ENCODE peak calls at places on chromosomes 1 and 21, in eight cellular contexts. One of them, this sample, is unnamed.

GRCh38 chr1:179327679-179328078 is 34.1 kb downstream of the SOAT1 start:
- ATAC-seq in left cardiac atrium: no peak
- ATAC-seq in upper lobe of left lung: peak
- ATAC-seq in CD4-positive, alpha-beta T cell: no peak
- ATAC-seq in pancreas: peak
- ATAC-seq in activated CD8-positive, alpha-beta T cell treated with anti-CD3 and anti-CD28 coated beads for 36 hours: no peak
- ATAC-seq in stimulated activated effector memory CD8-positive, alpha-beta T cell treated with anti-CD3 and anti-CD28 coated beads, Interleukin-12 subunit alpha, Interleukin-12 subunit beta, amount 100 ng/mL, for 72 hours: no peak
- ATAC-seq in PC-3: no peak
- ATAC-seq in this sample: no peak

GRCh38 chr1:71047635-71048607 is at the start of gene PTGER3:
- ATAC-seq in PC-3: peak
- ATAC-seq in activated CD8-positive, alpha-beta T cell treated with anti-CD3 and anti-CD28 coated beads for 36 hours: peak
- ATAC-seq in stimulated activated effector memory CD8-positive, alpha-beta T cell treated with anti-CD3 and anti-CD28 coated beads, Interleukin-12 subunit alpha, Interleukin-12 subunit beta, amount 100 ng/mL, for 72 hours: peak
- ATAC-seq in pancreas: peak
- ATAC-seq in upper lobe of left lung: peak
- ATAC-seq in CD4-positive, alpha-beta T cell: peak
- ATAC-seq in left cardiac atrium: peak
- ATAC-seq in this sample: peak

GRCh38 chr1:170126691-170127090 is 19.1 kb upstream of the NTMT2 start:
- ATAC-seq in PC-3: no peak
- ATAC-seq in CD4-positive, alpha-beta T cell: no peak
- ATAC-seq in activated CD8-positive, alpha-beta T cell treated with anti-CD3 and anti-CD28 coated beads for 36 hours: peak
- ATAC-seq in pancreas: peak
- ATAC-seq in left cardiac atrium: no peak
- ATAC-seq in upper lobe of left lung: peak
- ATAC-seq in stimulated activated effector memory CD8-positive, alpha-beta T cell treated with anti-CD3 and anti-CD28 coated beads, Interleukin-12 subunit alpha, Interleukin-12 subunit beta, amount 100 ng/mL, for 72 hours: peak
- ATAC-seq in this sample: no peak

GRCh38 chr1:175889848-175890247 is 146.5 kb upstream of the TNR start:
- ATAC-seq in left cardiac atrium: no peak
- ATAC-seq in CD4-positive, alpha-beta T cell: no peak
- ATAC-seq in pancreas: no peak
- ATAC-seq in PC-3: no peak
- ATAC-seq in stimulated activated effector memory CD8-positive, alpha-beta T cell treated with anti-CD3 and anti-CD28 coated beads, Interleukin-12 subunit alpha, Interleukin-12 subunit beta, amount 100 ng/mL, for 72 hours: no peak
- ATAC-seq in upper lobe of left lung: no peak
- ATAC-seq in activated CD8-positive, alpha-beta T cell treated with anti-CD3 and anti-CD28 coated beads for 36 hours: no peak
- ATAC-seq in this sample: no peak

GRCh38 chr21:42405064-42406059 is 1.7 kb downstream of the UBASH3A start:
- ATAC-seq in upper lobe of left lung: no peak
- ATAC-seq in left cardiac atrium: no peak
- ATAC-seq in pancreas: no peak
- ATAC-seq in activated CD8-positive, alpha-beta T cell treated with anti-CD3 and anti-CD28 coated beads for 36 hours: peak
- ATAC-seq in PC-3: no peak
- ATAC-seq in stimulated activated effector memory CD8-positive, alpha-beta T cell treated with anti-CD3 and anti-CD28 coated beads, Interleukin-12 subunit alpha, Interleukin-12 subunit beta, amount 100 ng/mL, for 72 hours: peak
- ATAC-seq in CD4-positive, alpha-beta T cell: no peak
- ATAC-seq in this sample: no peak

GRCh38 chr1:164694505-164694904 is 135.5 kb downstream of the PBX1 start:
- ATAC-seq in activated CD8-positive, alpha-beta T cell treated with anti-CD3 and anti-CD28 coated beads for 36 hours: no peak
- ATAC-seq in pancreas: no peak
- ATAC-seq in stimulated activated effector memory CD8-positive, alpha-beta T cell treated with anti-CD3 and anti-CD28 coated beads, Interleukin-12 subunit alpha, Interleukin-12 subunit beta, amount 100 ng/mL, for 72 hours: no peak
- ATAC-seq in CD4-positive, alpha-beta T cell: no peak
- ATAC-seq in left cardiac atrium: no peak
- ATAC-seq in upper lobe of left lung: no peak
- ATAC-seq in PC-3: no peak
- ATAC-seq in this sample: no peak

GRCh38 chr1:234213576-234214128 is 159.6 kb upstream of the COA6 start:
- ATAC-seq in activated CD8-positive, alpha-beta T cell treated with anti-CD3 and anti-CD28 coated beads for 36 hours: no peak
- ATAC-seq in upper lobe of left lung: peak
- ATAC-seq in PC-3: peak
- ATAC-seq in stimulated activated effector memory CD8-positive, alpha-beta T cell treated with anti-CD3 and anti-CD28 coated beads, Interleukin-12 subunit alpha, Interleukin-12 subunit beta, amount 100 ng/mL, for 72 hours: no peak
- ATAC-seq in CD4-positive, alpha-beta T cell: no peak
- ATAC-seq in left cardiac atrium: peak
- ATAC-seq in pancreas: no peak
- ATAC-seq in this sample: no peak

GRCh38 chr1:98420376-98421097 is 241.0 kb upstream of the SNX7 start:
- ATAC-seq in left cardiac atrium: no peak
- ATAC-seq in PC-3: peak
- ATAC-seq in stimulated activated effector memory CD8-positive, alpha-beta T cell treated with anti-CD3 and anti-CD28 coated beads, Interleukin-12 subunit alpha, Interleukin-12 subunit beta, amount 100 ng/mL, for 72 hours: peak
- ATAC-seq in activated CD8-positive, alpha-beta T cell treated with anti-CD3 and anti-CD28 coated beads for 36 hours: no peak
- ATAC-seq in CD4-positive, alpha-beta T cell: no peak
- ATAC-seq in pancreas: no peak
- ATAC-seq in upper lobe of left lung: no peak
- ATAC-seq in this sample: no peak

GRCh38 chr1:163263818-163264217 is 57.9 kb upstream of the NUF2 start:
- ATAC-seq in left cardiac atrium: no peak
- ATAC-seq in CD4-positive, alpha-beta T cell: no peak
- ATAC-seq in activated CD8-positive, alpha-beta T cell treated with anti-CD3 and anti-CD28 coated beads for 36 hours: no peak
- ATAC-seq in upper lobe of left lung: no peak
- ATAC-seq in pancreas: peak
- ATAC-seq in PC-3: no peak
- ATAC-seq in stimulated activated effector memory CD8-positive, alpha-beta T cell treated with anti-CD3 and anti-CD28 coated beads, Interleukin-12 subunit alpha, Interleukin-12 subunit beta, amount 100 ng/mL, for 72 hours: no peak
- ATAC-seq in this sample: no peak

GRCh38 chr1:10109372-10109771 is 76.6 kb downstream of the UBE4B start:
- ATAC-seq in pancreas: no peak
- ATAC-seq in left cardiac atrium: no peak
- ATAC-seq in upper lobe of left lung: no peak
- ATAC-seq in CD4-positive, alpha-beta T cell: no peak
- ATAC-seq in stimulated activated effector memory CD8-positive, alpha-beta T cell treated with anti-CD3 and anti-CD28 coated beads, Interleukin-12 subunit alpha, Interleukin-12 subunit beta, amount 100 ng/mL, for 72 hours: no peak
- ATAC-seq in PC-3: no peak
- ATAC-seq in activated CD8-positive, alpha-beta T cell treated with anti-CD3 and anti-CD28 coated beads for 36 hours: no peak
- ATAC-seq in this sample: no peak

GRCh38 chr1:205438213-205439158 is 16.6 kb upstream of the LEMD1 start:
- ATAC-seq in activated CD8-positive, alpha-beta T cell treated with anti-CD3 and anti-CD28 coated beads for 36 hours: no peak
- ATAC-seq in stimulated activated effector memory CD8-positive, alpha-beta T cell treated with anti-CD3 and anti-CD28 coated beads, Interleukin-12 subunit alpha, Interleukin-12 subunit beta, amount 100 ng/mL, for 72 hours: no peak
- ATAC-seq in left cardiac atrium: peak
- ATAC-seq in PC-3: peak
- ATAC-seq in CD4-positive, alpha-beta T cell: no peak
- ATAC-seq in upper lobe of left lung: peak
- ATAC-seq in pancreas: peak
- ATAC-seq in this sample: peak

GRCh38 chr1:227465256-227465655 is 98.1 kb upstream of the ZNF678 start:
- ATAC-seq in stimulated activated effector memory CD8-positive, alpha-beta T cell treated with anti-CD3 and anti-CD28 coated beads, Interleukin-12 subunit alpha, Interleukin-12 subunit beta, amount 100 ng/mL, for 72 hours: peak
- ATAC-seq in activated CD8-positive, alpha-beta T cell treated with anti-CD3 and anti-CD28 coated beads for 36 hours: no peak
- ATAC-seq in PC-3: no peak
- ATAC-seq in pancreas: no peak
- ATAC-seq in CD4-positive, alpha-beta T cell: no peak
- ATAC-seq in upper lobe of left lung: no peak
- ATAC-seq in left cardiac atrium: no peak
- ATAC-seq in this sample: no peak

GRCh38 chr1:29782846-29783500 is 546.7 kb downstream of the PTPRU start:
- ATAC-seq in left cardiac atrium: no peak
- ATAC-seq in PC-3: no peak
- ATAC-seq in pancreas: no peak
- ATAC-seq in activated CD8-positive, alpha-beta T cell treated with anti-CD3 and anti-CD28 coated beads for 36 hours: no peak
- ATAC-seq in CD4-positive, alpha-beta T cell: no peak
- ATAC-seq in stimulated activated effector memory CD8-positive, alpha-beta T cell treated with anti-CD3 and anti-CD28 coated beads, Interleukin-12 subunit alpha, Interleukin-12 subunit beta, amount 100 ng/mL, for 72 hours: peak
- ATAC-seq in upper lobe of left lung: no peak
- ATAC-seq in this sample: no peak

GRCh38 chr1:226110249-226111108 is 48.0 kb downstream of the H3-3A start:
- ATAC-seq in pancreas: peak
- ATAC-seq in PC-3: peak
- ATAC-seq in CD4-positive, alpha-beta T cell: peak
- ATAC-seq in upper lobe of left lung: peak
- ATAC-seq in activated CD8-positive, alpha-beta T cell treated with anti-CD3 and anti-CD28 coated beads for 36 hours: peak
- ATAC-seq in stimulated activated effector memory CD8-positive, alpha-beta T cell treated with anti-CD3 and anti-CD28 coated beads, Interleukin-12 subunit alpha, Interleukin-12 subunit beta, amount 100 ng/mL, for 72 hours: peak
- ATAC-seq in left cardiac atrium: peak
- ATAC-seq in this sample: peak

GRCh38 chr21:45950740-45951515 is 30.6 kb upstream of the COL6A1 start:
- ATAC-seq in pancreas: peak
- ATAC-seq in PC-3: peak
- ATAC-seq in CD4-positive, alpha-beta T cell: no peak
- ATAC-seq in stimulated activated effector memory CD8-positive, alpha-beta T cell treated with anti-CD3 and anti-CD28 coated beads, Interleukin-12 subunit alpha, Interleukin-12 subunit beta, amount 100 ng/mL, for 72 hours: no peak
- ATAC-seq in upper lobe of left lung: peak
- ATAC-seq in left cardiac atrium: peak
- ATAC-seq in activated CD8-positive, alpha-beta T cell treated with anti-CD3 and anti-CD28 coated beads for 36 hours: no peak
- ATAC-seq in this sample: peak

GRCh38 chr1:117967472-117967871 is 37.9 kb downstream of the WDR3 start:
- ATAC-seq in pancreas: no peak
- ATAC-seq in stimulated activated effector memory CD8-positive, alpha-beta T cell treated with anti-CD3 and anti-CD28 coated beads, Interleukin-12 subunit alpha, Interleukin-12 subunit beta, amount 100 ng/mL, for 72 hours: no peak
- ATAC-seq in CD4-positive, alpha-beta T cell: no peak
- ATAC-seq in activated CD8-positive, alpha-beta T cell treated with anti-CD3 and anti-CD28 coated beads for 36 hours: no peak
- ATAC-seq in upper lobe of left lung: no peak
- ATAC-seq in PC-3: peak
- ATAC-seq in left cardiac atrium: no peak
- ATAC-seq in this sample: no peak

GRCh38 chr1:116417678-116418077 is 44.6 kb downstream of the ATP1A1 start:
- ATAC-seq in upper lobe of left lung: no peak
- ATAC-seq in activated CD8-positive, alpha-beta T cell treated with anti-CD3 and anti-CD28 coated beads for 36 hours: no peak
- ATAC-seq in left cardiac atrium: no peak
- ATAC-seq in PC-3: no peak
- ATAC-seq in CD4-positive, alpha-beta T cell: no peak
- ATAC-seq in pancreas: no peak
- ATAC-seq in stimulated activated effector memory CD8-positive, alpha-beta T cell treated with anti-CD3 and anti-CD28 coated beads, Interleukin-12 subunit alpha, Interleukin-12 subunit beta, amount 100 ng/mL, for 72 hours: no peak
- ATAC-seq in this sample: no peak

GRCh38 chr1:19463204-19463803 is 22.0 kb downstream of the CAPZB start:
- ATAC-seq in CD4-positive, alpha-beta T cell: peak
- ATAC-seq in upper lobe of left lung: no peak
- ATAC-seq in pancreas: peak
- ATAC-seq in PC-3: peak
- ATAC-seq in left cardiac atrium: peak
- ATAC-seq in stimulated activated effector memory CD8-positive, alpha-beta T cell treated with anti-CD3 and anti-CD28 coated beads, Interleukin-12 subunit alpha, Interleukin-12 subunit beta, amount 100 ng/mL, for 72 hours: peak
- ATAC-seq in activated CD8-positive, alpha-beta T cell treated with anti-CD3 and anti-CD28 coated beads for 36 hours: peak
- ATAC-seq in this sample: peak

GRCh38 chr1:76254165-76255043 is 179.9 kb downstream of the ST6GALNAC3 start:
- ATAC-seq in left cardiac atrium: no peak
- ATAC-seq in pancreas: no peak
- ATAC-seq in upper lobe of left lung: no peak
- ATAC-seq in PC-3: no peak
- ATAC-seq in stimulated activated effector memory CD8-positive, alpha-beta T cell treated with anti-CD3 and anti-CD28 coated beads, Interleukin-12 subunit alpha, Interleukin-12 subunit beta, amount 100 ng/mL, for 72 hours: no peak
- ATAC-seq in CD4-positive, alpha-beta T cell: no peak
- ATAC-seq in activated CD8-positive, alpha-beta T cell treated with anti-CD3 and anti-CD28 coated beads for 36 hours: no peak
- ATAC-seq in this sample: peak

GRCh38 chr1:9069324-9070100 is at the start of gene SLC2A5:
- ATAC-seq in activated CD8-positive, alpha-beta T cell treated with anti-CD3 and anti-CD28 coated beads for 36 hours: no peak
- ATAC-seq in pancreas: peak
- ATAC-seq in upper lobe of left lung: peak
- ATAC-seq in stimulated activated effector memory CD8-positive, alpha-beta T cell treated with anti-CD3 and anti-CD28 coated beads, Interleukin-12 subunit alpha, Interleukin-12 subunit beta, amount 100 ng/mL, for 72 hours: peak
- ATAC-seq in left cardiac atrium: peak
- ATAC-seq in CD4-positive, alpha-beta T cell: no peak
- ATAC-seq in PC-3: no peak
- ATAC-seq in this sample: peak

GRCh38 chr1:204885790-204886189 is 15.1 kb downstream of the NFASC start:
- ATAC-seq in PC-3: no peak
- ATAC-seq in activated CD8-positive, alpha-beta T cell treated with anti-CD3 and anti-CD28 coated beads for 36 hours: no peak
- ATAC-seq in pancreas: no peak
- ATAC-seq in left cardiac atrium: no peak
- ATAC-seq in CD4-positive, alpha-beta T cell: no peak
- ATAC-seq in upper lobe of left lung: no peak
- ATAC-seq in stimulated activated effector memory CD8-positive, alpha-beta T cell treated with anti-CD3 and anti-CD28 coated beads, Interleukin-12 subunit alpha, Interleukin-12 subunit beta, amount 100 ng/mL, for 72 hours: no peak
- ATAC-seq in this sample: no peak

GRCh38 chr1:241596633-241597032 is 43.5 kb downstream of the CHML start:
- ATAC-seq in stimulated activated effector memory CD8-positive, alpha-beta T cell treated with anti-CD3 and anti-CD28 coated beads, Interleukin-12 subunit alpha, Interleukin-12 subunit beta, amount 100 ng/mL, for 72 hours: no peak
- ATAC-seq in CD4-positive, alpha-beta T cell: no peak
- ATAC-seq in PC-3: no peak
- ATAC-seq in upper lobe of left lung: no peak
- ATAC-seq in left cardiac atrium: no peak
- ATAC-seq in activated CD8-positive, alpha-beta T cell treated with anti-CD3 and anti-CD28 coated beads for 36 hours: no peak
- ATAC-seq in pancreas: no peak
- ATAC-seq in this sample: no peak

GRCh38 chr1:67189953-67190352 is 23.7 kb downstream of the IL23R start:
- ATAC-seq in pancreas: no peak
- ATAC-seq in left cardiac atrium: no peak
- ATAC-seq in stimulated activated effector memory CD8-positive, alpha-beta T cell treated with anti-CD3 and anti-CD28 coated beads, Interleukin-12 subunit alpha, Interleukin-12 subunit beta, amount 100 ng/mL, for 72 hours: no peak
- ATAC-seq in PC-3: no peak
- ATAC-seq in activated CD8-positive, alpha-beta T cell treated with anti-CD3 and anti-CD28 coated beads for 36 hours: peak
- ATAC-seq in upper lobe of left lung: no peak
- ATAC-seq in CD4-positive, alpha-beta T cell: no peak
- ATAC-seq in this sample: no peak

GRCh38 chr1:94022471-94023189 is 98.3 kb downstream of the ABCA4 start:
- ATAC-seq in pancreas: peak
- ATAC-seq in upper lobe of left lung: peak
- ATAC-seq in CD4-positive, alpha-beta T cell: no peak
- ATAC-seq in activated CD8-positive, alpha-beta T cell treated with anti-CD3 and anti-CD28 coated beads for 36 hours: no peak
- ATAC-seq in stimulated activated effector memory CD8-positive, alpha-beta T cell treated with anti-CD3 and anti-CD28 coated beads, Interleukin-12 subunit alpha, Interleukin-12 subunit beta, amount 100 ng/mL, for 72 hours: no peak
- ATAC-seq in PC-3: peak
- ATAC-seq in left cardiac atrium: peak
- ATAC-seq in this sample: peak

GRCh38 chr1:111591946-111592345 is 27.6 kb upstream of the RAP1A start:
- ATAC-seq in PC-3: no peak
- ATAC-seq in pancreas: no peak
- ATAC-seq in upper lobe of left lung: peak
- ATAC-seq in CD4-positive, alpha-beta T cell: no peak
- ATAC-seq in activated CD8-positive, alpha-beta T cell treated with anti-CD3 and anti-CD28 coated beads for 36 hours: no peak
- ATAC-seq in left cardiac atrium: no peak
- ATAC-seq in stimulated activated effector memory CD8-positive, alpha-beta T cell treated with anti-CD3 and anti-CD28 coated beads, Interleukin-12 subunit alpha, Interleukin-12 subunit beta, amount 100 ng/mL, for 72 hours: no peak
- ATAC-seq in this sample: no peak

GRCh38 chr1:150808134-150808533 is at the start of gene CTSK:
- ATAC-seq in PC-3: no peak
- ATAC-seq in upper lobe of left lung: peak
- ATAC-seq in activated CD8-positive, alpha-beta T cell treated with anti-CD3 and anti-CD28 coated beads for 36 hours: no peak
- ATAC-seq in pancreas: peak
- ATAC-seq in left cardiac atrium: peak
- ATAC-seq in stimulated activated effector memory CD8-positive, alpha-beta T cell treated with anti-CD3 and anti-CD28 coated beads, Interleukin-12 subunit alpha, Interleukin-12 subunit beta, amount 100 ng/mL, for 72 hours: no peak
- ATAC-seq in CD4-positive, alpha-beta T cell: no peak
- ATAC-seq in this sample: no peak

GRCh38 chr1:15020943-15021745 is 132.4 kb upstream of the TMEM51 start:
- ATAC-seq in upper lobe of left lung: no peak
- ATAC-seq in activated CD8-positive, alpha-beta T cell treated with anti-CD3 and anti-CD28 coated beads for 36 hours: no peak
- ATAC-seq in PC-3: no peak
- ATAC-seq in pancreas: no peak
- ATAC-seq in left cardiac atrium: peak
- ATAC-seq in CD4-positive, alpha-beta T cell: no peak
- ATAC-seq in stimulated activated effector memory CD8-positive, alpha-beta T cell treated with anti-CD3 and anti-CD28 coated beads, Interleukin-12 subunit alpha, Interleukin-12 subunit beta, amount 100 ng/mL, for 72 hours: no peak
- ATAC-seq in this sample: no peak

GRCh38 chr1:183675381-183675780 is 22.3 kb upstream of the APOBEC4 start:
- ATAC-seq in left cardiac atrium: no peak
- ATAC-seq in upper lobe of left lung: no peak
- ATAC-seq in activated CD8-positive, alpha-beta T cell treated with anti-CD3 and anti-CD28 coated beads for 36 hours: no peak
- ATAC-seq in stimulated activated effector memory CD8-positive, alpha-beta T cell treated with anti-CD3 and anti-CD28 coated beads, Interleukin-12 subunit alpha, Interleukin-12 subunit beta, amount 100 ng/mL, for 72 hours: no peak
- ATAC-seq in pancreas: no peak
- ATAC-seq in CD4-positive, alpha-beta T cell: no peak
- ATAC-seq in PC-3: no peak
- ATAC-seq in this sample: no peak

GRCh38 chr1:53137729-53138128 is 4.7 kb downstream of the SLC1A7 start:
- ATAC-seq in pancreas: no peak
- ATAC-seq in activated CD8-positive, alpha-beta T cell treated with anti-CD3 and anti-CD28 coated beads for 36 hours: no peak
- ATAC-seq in left cardiac atrium: no peak
- ATAC-seq in stimulated activated effector memory CD8-positive, alpha-beta T cell treated with anti-CD3 and anti-CD28 coated beads, Interleukin-12 subunit alpha, Interleukin-12 subunit beta, amount 100 ng/mL, for 72 hours: no peak
- ATAC-seq in upper lobe of left lung: no peak
- ATAC-seq in PC-3: no peak
- ATAC-seq in CD4-positive, alpha-beta T cell: no peak
- ATAC-seq in this sample: no peak

GRCh38 chr1:174217248-174217647 is 57.9 kb downstream of the RABGAP1L start:
- ATAC-seq in activated CD8-positive, alpha-beta T cell treated with anti-CD3 and anti-CD28 coated beads for 36 hours: no peak
- ATAC-seq in left cardiac atrium: peak
- ATAC-seq in pancreas: no peak
- ATAC-seq in CD4-positive, alpha-beta T cell: no peak
- ATAC-seq in stimulated activated effector memory CD8-positive, alpha-beta T cell treated with anti-CD3 and anti-CD28 coated beads, Interleukin-12 subunit alpha, Interleukin-12 subunit beta, amount 100 ng/mL, for 72 hours: no peak
- ATAC-seq in upper lobe of left lung: no peak
- ATAC-seq in PC-3: no peak
- ATAC-seq in this sample: no peak

GRCh38 chr1:246761386-246761785 is 37.2 kb downstream of the SCCPDH start:
- ATAC-seq in pancreas: no peak
- ATAC-seq in stimulated activated effector memory CD8-positive, alpha-beta T cell treated with anti-CD3 and anti-CD28 coated beads, Interleukin-12 subunit alpha, Interleukin-12 subunit beta, amount 100 ng/mL, for 72 hours: no peak
- ATAC-seq in CD4-positive, alpha-beta T cell: no peak
- ATAC-seq in PC-3: no peak
- ATAC-seq in upper lobe of left lung: no peak
- ATAC-seq in left cardiac atrium: no peak
- ATAC-seq in activated CD8-positive, alpha-beta T cell treated with anti-CD3 and anti-CD28 coated beads for 36 hours: no peak
- ATAC-seq in this sample: no peak

GRCh38 chr1:65477414-65478378 is 57.2 kb downstream of the LEPR start:
- ATAC-seq in left cardiac atrium: no peak
- ATAC-seq in activated CD8-positive, alpha-beta T cell treated with anti-CD3 and anti-CD28 coated beads for 36 hours: no peak
- ATAC-seq in stimulated activated effector memory CD8-positive, alpha-beta T cell treated with anti-CD3 and anti-CD28 coated beads, Interleukin-12 subunit alpha, Interleukin-12 subunit beta, amount 100 ng/mL, for 72 hours: no peak
- ATAC-seq in PC-3: no peak
- ATAC-seq in upper lobe of left lung: no peak
- ATAC-seq in pancreas: no peak
- ATAC-seq in CD4-positive, alpha-beta T cell: no peak
- ATAC-seq in this sample: no peak

GRCh38 chr1:167083066-167083682 is 7.0 kb downstream of the GPA33 start:
- ATAC-seq in left cardiac atrium: peak
- ATAC-seq in stimulated activated effector memory CD8-positive, alpha-beta T cell treated with anti-CD3 and anti-CD28 coated beads, Interleukin-12 subunit alpha, Interleukin-12 subunit beta, amount 100 ng/mL, for 72 hours: no peak
- ATAC-seq in PC-3: no peak
- ATAC-seq in activated CD8-positive, alpha-beta T cell treated with anti-CD3 and anti-CD28 coated beads for 36 hours: no peak
- ATAC-seq in CD4-positive, alpha-beta T cell: no peak
- ATAC-seq in pancreas: peak
- ATAC-seq in upper lobe of left lung: no peak
- ATAC-seq in this sample: no peak

GRCh38 chr1:224873645-224874369 is 55.7 kb upstream of the DNAH14 start:
- ATAC-seq in stimulated activated effector memory CD8-positive, alpha-beta T cell treated with anti-CD3 and anti-CD28 coated beads, Interleukin-12 subunit alpha, Interleukin-12 subunit beta, amount 100 ng/mL, for 72 hours: no peak
- ATAC-seq in PC-3: peak
- ATAC-seq in left cardiac atrium: no peak
- ATAC-seq in CD4-positive, alpha-beta T cell: no peak
- ATAC-seq in pancreas: peak
- ATAC-seq in upper lobe of left lung: peak
- ATAC-seq in activated CD8-positive, alpha-beta T cell treated with anti-CD3 and anti-CD28 coated beads for 36 hours: no peak
- ATAC-seq in this sample: peak

This sample was measured in esophagus mucosa.